ENCODE peak calls at places on chromosomes 13 and 19, in seven cellular contexts. A is Caco-2, E is pancreas, V is cardiac muscle cell, O is kidney epithelial cell, N is neural crest cell, L is lung. W is an unnamed sample.

GRCh38 chr19:771332-771785 is 20.4 kb downstream of the MISP start:
- DNase-seq in N (peak; percentile 43), V (peak; percentile 73), L (no peak), A (peak; percentile 53), E (peak; percentile 49), O (no peak), W (no peak)

GRCh38 chr13:106661236-106661635 is 93.3 kb upstream of the ARGLU1 start:
- DNase-seq in O (no peak), N (no peak), L (no peak), E (no peak), A (no peak), V (no peak), W (no peak)

GRCh38 chr19:35229601-35230000 is 1.1 kb upstream of the FAM187B start:
- DNase-seq in E (no peak), V (no peak), A (no peak), O (no peak), N (no peak), L (no peak), W (no peak)

GRCh38 chr13:47499358-47500150 is 501.5 kb downstream of the SUCLA2 start:
- DNase-seq in E (no peak), A (no peak), O (peak; percentile 77), V (peak; percentile 71), L (no peak), N (no peak), W (no peak)

GRCh38 chr19:1650627-1651009 is 1.8 kb downstream of the TCF3 start:
- DNase-seq in A (no peak), E (peak; percentile 32), L (no peak), N (no peak), V (peak; percentile 28), O (no peak), W (no peak)

GRCh38 chr19:4327252-4327876 is 11.3 kb downstream of the STAP2 start:
- DNase-seq in E (peak; percentile 92), V (peak; percentile 56), O (no peak), N (peak; percentile 61), L (peak; percentile 87), A (peak; percentile 51), W (no peak)

GRCh38 chr13:76758257-76758656 is 127.9 kb downstream of the KCTD12 start:
- DNase-seq in A (no peak), O (no peak), V (peak; percentile 28), N (no peak), L (no peak), E (no peak), W (no peak)

GRCh38 chr13:77507931-77508776 is 27.4 kb upstream of the SCEL start:
- DNase-seq in V (peak; percentile 35), L (no peak), O (peak; percentile 78), E (no peak), A (no peak), N (no peak), W (no peak)

GRCh38 chr13:28622286-28622685 is 36.6 kb upstream of the POMP start:
- DNase-seq in V (no peak), A (no peak), N (no peak), O (no peak), L (peak; percentile 47), E (no peak), W (no peak)

GRCh38 chr13:62356977-62357376 is 941.3 kb upstream of the PCDH20 start:
- DNase-seq in V (no peak), O (no peak), N (no peak), E (no peak), L (no peak), A (no peak), W (no peak)

GRCh38 chr13:62360609-62361008 is 945.0 kb upstream of the PCDH20 start:
- DNase-seq in N (no peak), A (no peak), O (no peak), V (no peak), L (no peak), E (no peak), W (no peak)

GRCh38 chr13:62358646-62358932 is 942.9 kb upstream of the PCDH20 start:
- DNase-seq in L (no peak), O (no peak), N (no peak), V (no peak), E (no peak), A (no peak), W (no peak)

DNA sequence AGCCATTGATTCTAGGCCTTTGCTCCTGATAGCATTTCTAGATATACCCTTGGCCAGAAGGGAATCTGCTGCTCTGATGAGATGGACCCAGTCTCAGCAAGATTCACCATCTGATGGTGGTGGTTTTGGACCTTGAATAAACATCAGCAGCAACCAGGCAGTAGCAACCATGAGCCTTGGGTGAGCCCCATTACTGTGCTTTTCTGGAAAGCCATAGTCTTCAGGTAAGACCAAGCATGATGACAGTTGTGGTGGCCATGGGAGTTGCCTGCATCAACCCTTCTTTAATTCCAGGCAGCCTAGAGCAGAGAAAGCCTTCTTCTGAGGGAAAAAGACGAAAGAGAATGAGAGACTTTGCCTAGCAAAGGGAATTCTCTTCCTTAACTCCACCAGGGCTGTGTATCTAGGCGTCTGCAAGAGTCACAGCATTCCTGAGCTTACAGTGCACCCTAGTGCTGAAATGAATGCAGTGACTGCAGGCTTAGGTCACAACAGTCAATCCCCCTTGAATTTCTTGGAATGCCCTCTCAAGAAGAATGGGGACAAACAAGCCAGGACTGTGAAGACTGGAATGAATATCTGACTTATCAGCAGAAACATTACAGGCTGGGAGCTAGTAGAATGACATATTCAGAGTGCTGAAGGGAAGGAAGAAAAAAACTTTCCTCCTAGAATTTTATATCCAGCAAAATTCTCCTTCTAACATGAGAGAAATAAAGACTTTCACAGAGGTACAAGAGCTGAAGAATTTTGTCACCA is 942.4 kb upstream of the PCDH20 start:
- DNase-seq in A (peak; percentile 76), N (peak; percentile 13), L (no peak), V (peak; percentile 56), E (no peak), O (peak; percentile 29), W (peak; percentile 53)
- TF ChIP-seq CTCF in A (peak; percentile 77), N (peak; percentile 76), L (no peak), V (peak; percentile 45), E (no peak), O (peak; percentile 62), W (peak; percentile 84)

DNA sequence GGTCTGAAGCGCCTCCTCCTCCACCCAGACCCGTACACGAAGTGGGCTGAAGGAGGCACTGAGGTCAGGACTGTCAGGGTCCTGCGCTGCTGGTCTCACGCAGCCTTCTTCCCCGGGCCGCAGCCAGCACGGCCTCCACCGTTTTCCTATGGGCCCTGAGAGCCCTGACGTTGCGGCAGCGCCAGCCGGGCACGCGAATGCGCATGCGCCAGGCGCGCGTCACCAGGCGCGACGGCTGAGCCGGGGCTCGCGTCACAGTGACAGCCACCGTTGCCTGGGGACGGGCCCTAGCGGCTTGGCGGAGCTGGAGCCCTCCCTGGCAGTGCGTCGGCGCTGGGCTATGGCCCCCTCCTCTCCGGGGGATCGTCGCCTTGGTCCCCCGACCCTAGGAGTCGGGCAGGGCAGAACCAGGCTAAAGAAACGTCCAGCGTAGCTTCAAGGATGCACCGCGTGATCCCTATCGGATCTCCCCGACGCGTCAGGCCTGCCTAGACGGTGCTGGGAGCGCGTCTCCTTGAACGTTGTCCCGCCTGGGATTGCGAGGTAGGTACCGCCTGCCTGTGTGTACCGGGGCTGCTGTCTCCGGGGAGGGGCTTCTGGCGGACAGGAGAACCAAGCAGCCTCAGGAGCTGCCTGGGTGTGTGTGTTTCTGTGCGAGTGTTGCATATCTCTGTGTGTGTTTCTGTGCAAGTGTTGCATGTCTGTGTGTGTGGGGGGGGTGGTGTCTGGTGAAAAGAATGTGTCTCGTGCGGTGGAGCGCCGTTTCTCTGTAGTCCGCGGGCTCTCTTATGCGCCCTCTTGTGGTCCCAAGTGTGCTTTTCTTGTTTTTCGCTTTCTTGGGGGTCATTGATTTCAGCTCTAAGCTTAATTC is 43.2 kb downstream of the ZNF571 start:
- DNase-seq in E (peak; percentile 34), V (peak; percentile 84), A (no peak), N (no peak), O (peak; percentile 18), L (no peak), W (no peak)
- TF ChIP-seq CTCF in E (no peak), V (peak; percentile 53), A (no peak), N (no peak), O (peak; percentile 62), L (no peak), W (peak; percentile 17)

GRCh38 chr13:34207872-34208271 is 389.9 kb downstream of the RFC3 start:
- DNase-seq in A (no peak), O (no peak), E (no peak), L (no peak), V (peak; percentile 73), N (no peak), W (no peak)

GRCh38 chr13:34207334-34207733 is 389.4 kb downstream of the RFC3 start:
- DNase-seq in V (peak; percentile 95), A (peak; percentile 11), O (no peak), N (no peak), L (no peak), E (no peak), W (no peak)

DNA sequence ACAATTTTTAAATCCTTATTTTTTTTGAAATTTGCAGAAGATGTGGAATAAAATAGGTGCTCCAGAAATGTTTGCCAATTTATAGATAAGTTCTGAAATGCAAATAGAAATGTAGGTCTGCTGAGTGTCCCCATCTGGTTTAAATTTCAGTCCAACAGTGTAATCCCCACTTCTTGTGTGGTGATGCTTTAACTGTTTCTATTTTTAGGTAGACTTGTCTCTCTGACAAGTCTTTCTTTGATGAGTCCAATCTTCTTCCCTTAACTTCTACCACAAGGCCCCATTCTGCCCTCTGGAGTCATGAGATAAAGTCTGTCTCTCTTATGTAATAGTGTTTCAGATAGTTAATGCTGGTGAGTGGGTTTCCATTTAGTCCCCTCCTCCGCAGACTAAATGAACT is 390.4 kb downstream of the RFC3 start:
- DNase-seq in N (no peak), E (no peak), V (peak; percentile 29), O (no peak), L (no peak), A (no peak), W (no peak)
- TF ChIP-seq CTCF in N (no peak), E (no peak), V (no peak), O (no peak), L (no peak), A (no peak), W (no peak)

GRCh38 chr13:87814444-87814843 is 143.3 kb downstream of the SLITRK5 start:
- DNase-seq in V (no peak), N (no peak), L (no peak), O (no peak), E (no peak), A (no peak), W (no peak)

GRCh38 chr13:87810391-87810801 is 139.2 kb downstream of the SLITRK5 start:
- DNase-seq in L (no peak), V (no peak), E (peak; percentile 29), A (peak; percentile 5), O (no peak), N (no peak), W (no peak)

GRCh38 chr13:87810920-87811344 is 139.8 kb downstream of the SLITRK5 start:
- DNase-seq in E (peak; percentile 48), L (no peak), N (no peak), A (no peak), O (no peak), V (no peak), W (no peak)
- TF ChIP-seq CTCF in E (no peak), L (no peak), N (no peak), A (no peak), O (no peak), V (no peak), W (no peak)